ENCODE peak calls at places on chromosome 1, in ten cellular contexts. M is esophagus squamous epithelium; N is cardiac muscle cell; G is Peyer's patch; V is astrocyte; E is effector memory CD4-positive, alpha-beta T cell; Q is PC-3; T is CD8-positive, alpha-beta T cell; X is psoas muscle; S is heart right ventricle. A is an unnamed sample.
A peak's percentile ranks its signal among the peaks of the same experiment; 100 is the strongest.

GRCh38 chr1:86775395-86775794 is 71.0 kb downstream of the SH3GLB1 start:
- DNase-seq in G (no peak), T (no peak), M (no peak), Q (no peak), E (no peak), V (no peak), N (no peak), S (no peak), X (no peak), A (no peak)

GRCh38 chr1:36134805-36135339 is 9.8 kb upstream of the COL8A2 start:
- DNase-seq in Q (peak; percentile 63), T (peak; percentile 43), N (peak; percentile 82), M (no peak), V (peak; percentile 47), X (no peak), S (peak; percentile 46), E (no peak), G (peak; percentile 52), A (peak; percentile 45)

GRCh38 chr1:204169871-204170270 is 3.7 kb upstream of the REN start:
- DNase-seq in X (no peak), G (no peak), E (no peak), V (no peak), M (no peak), Q (peak; percentile 38), S (no peak), T (no peak), N (no peak), A (no peak)

GRCh38 chr1:67441183-67441582 is 11.0 kb upstream of the SERBP1 start:
- DNase-seq in T (no peak), N (peak; percentile 74), Q (peak; percentile 35), S (peak; percentile 71), V (peak; percentile 48), X (no peak), M (no peak), G (peak; percentile 25), E (no peak), A (peak; percentile 26)

GRCh38 chr1:88610687-88611086 is 73.4 kb upstream of the PKN2 start:
- DNase-seq in G (no peak), X (no peak), E (no peak), Q (peak; percentile 63), M (no peak), T (no peak), N (no peak), V (no peak), S (no peak), A (no peak)

GRCh38 chr1:17119744-17120482 is 662 bp upstream of the PADI2 start:
- DNase-seq in G (peak; percentile 27), T (no peak), X (no peak), V (no peak), N (no peak), E (no peak), Q (no peak), M (no peak), S (no peak), A (no peak)

GRCh38 chr1:30609336-30610280 is 113.8 kb downstream of the MATN1 start:
- DNase-seq in N (no peak), V (no peak), M (no peak), Q (no peak), S (no peak), T (no peak), G (no peak), E (no peak), X (no peak), A (no peak)

GRCh38 chr1:97824644-97825043 is 96.2 kb downstream of the DPYD start:
- DNase-seq in S (no peak), G (no peak), X (no peak), N (no peak), T (no peak), E (no peak), Q (no peak), V (no peak), M (no peak), A (no peak)

GRCh38 chr1:117802546-117803257 is 126.7 kb downstream of the GDAP2 start:
- DNase-seq in G (no peak), N (no peak), V (no peak), M (no peak), X (no peak), T (no peak), Q (no peak), E (no peak), S (no peak), A (no peak)

GRCh38 chr1:186754542-186755150 is 74.1 kb upstream of the PLA2G4A start:
- DNase-seq in G (no peak), X (no peak), S (no peak), Q (peak; percentile 57), N (no peak), T (no peak), E (no peak), M (no peak), V (no peak), A (no peak)

GRCh38 chr1:27154991-27155781 is at the start of gene SLC9A1:
- DNase-seq in V (peak; percentile 80), T (peak; percentile 89), E (peak; percentile 93), Q (peak; percentile 87), N (peak; percentile 94), M (peak; percentile 84), X (peak; percentile 97), G (peak; percentile 96), S (peak; percentile 94), A (peak; percentile 97)

GRCh38 chr1:67618285-67619018 is 66.5 kb upstream of the GADD45A start:
- DNase-seq in G (no peak), V (peak; percentile 94), S (peak; percentile 53), T (no peak), E (no peak), M (no peak), Q (peak; percentile 66), N (no peak), X (peak; percentile 62), A (peak; percentile 31)

GRCh38 chr1:39107891-39108290 is 81.7 kb downstream of the NDUFS5 start:
- DNase-seq in E (no peak), Q (no peak), S (no peak), X (no peak), T (no peak), V (no peak), N (no peak), G (no peak), M (no peak), A (no peak)

GRCh38 chr1:152191260-152191659 is 32.2 kb upstream of the RPTN start:
- DNase-seq in S (no peak), G (no peak), N (no peak), T (no peak), X (no peak), Q (no peak), V (no peak), E (no peak), M (no peak), A (no peak)

GRCh38 chr1:110492573-110492972 is 26.4 kb downstream of the KCNA10 start:
- DNase-seq in M (no peak), S (no peak), G (no peak), V (no peak), X (no peak), Q (no peak), E (no peak), N (no peak), T (no peak), A (no peak)

DNA sequence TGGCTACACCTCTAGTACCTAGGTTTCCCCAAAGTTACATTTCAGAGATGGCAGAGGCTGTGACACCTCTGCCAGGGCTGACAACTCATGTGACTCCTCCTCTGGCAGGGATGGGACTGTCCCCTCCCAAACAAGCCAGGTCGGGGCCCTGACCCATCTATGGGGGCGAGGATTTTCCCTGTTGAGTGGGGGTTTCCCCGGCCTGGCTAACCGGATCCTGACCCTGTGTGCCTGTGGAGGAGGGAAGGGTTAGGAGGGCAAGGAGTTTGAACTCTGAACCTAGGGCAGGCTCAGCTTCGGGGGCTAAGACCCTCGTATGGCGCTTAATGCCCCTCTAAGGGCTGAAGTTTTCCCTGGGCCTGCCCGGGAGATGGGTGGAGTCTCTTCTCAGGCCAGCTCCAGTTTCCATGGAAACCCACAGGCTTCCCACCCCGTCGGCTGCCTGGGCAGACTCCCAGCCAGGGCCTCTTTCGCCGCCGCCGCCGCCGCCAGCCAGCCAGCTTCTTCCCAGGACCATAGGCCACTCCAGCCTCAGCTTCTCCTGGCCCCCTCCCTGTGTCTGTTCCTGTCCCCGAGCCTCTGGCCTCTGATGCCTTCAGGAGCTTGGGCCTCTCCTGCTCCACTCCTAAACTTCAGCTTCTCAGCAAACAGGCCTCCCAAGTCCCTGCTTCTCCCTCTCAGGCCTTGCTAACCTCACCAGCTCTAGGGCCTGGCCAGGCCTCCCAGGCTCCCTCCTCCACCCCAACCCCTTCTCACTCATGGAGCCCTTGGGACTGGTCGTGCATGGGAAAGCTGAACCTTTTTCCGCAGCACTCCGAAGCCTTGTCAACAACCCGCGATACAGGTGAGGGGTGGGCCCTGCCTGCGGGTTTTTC is at the start of gene BTBD19:
- DNase-seq in N (peak; percentile 63), S (peak; percentile 89), V (peak; percentile 84), X (peak; percentile 91), M (no peak), T (no peak), E (peak; percentile 77), G (no peak), Q (no peak), A (peak; percentile 64)
- H3K4me1 ChIP-seq in N (peaks cover 32% of the 10 kb centered on the region), S (peaks cover 82% of the 10 kb centered on the region), V (peaks cover 83% of the 10 kb centered on the region), X (peaks cover 32% of the 10 kb centered on the region), M (peaks cover 61% of the 10 kb centered on the region), T (peaks cover 66% of the 10 kb centered on the region), E (peaks cover 81% of the 10 kb centered on the region), G (peaks cover 48% of the 10 kb centered on the region), Q (peaks cover 44% of the 10 kb centered on the region), A (peaks cover 43% of the 10 kb centered on the region)

GRCh38 chr1:23480187-23481025 is 3.6 kb downstream of the ASAP3 start:
- DNase-seq in X (no peak), M (no peak), V (no peak), N (no peak), Q (no peak), S (no peak), E (no peak), G (no peak), T (no peak), A (no peak)
- H3K4me1 ChIP-seq in X (peaks cover 55% of the 10 kb centered on the region), M (peaks cover 11% of the 10 kb centered on the region), V (peaks cover 14% of the 10 kb centered on the region), N (peaks cover 32% of the 10 kb centered on the region), Q (peaks cover 42% of the 10 kb centered on the region), S (peaks cover 35% of the 10 kb centered on the region), E (peaks cover 12% of the 10 kb centered on the region), G (no peaks in the 10 kb centered on the region), T (peaks cover 12% of the 10 kb centered on the region), A (peaks cover 23% of the 10 kb centered on the region)

DNA sequence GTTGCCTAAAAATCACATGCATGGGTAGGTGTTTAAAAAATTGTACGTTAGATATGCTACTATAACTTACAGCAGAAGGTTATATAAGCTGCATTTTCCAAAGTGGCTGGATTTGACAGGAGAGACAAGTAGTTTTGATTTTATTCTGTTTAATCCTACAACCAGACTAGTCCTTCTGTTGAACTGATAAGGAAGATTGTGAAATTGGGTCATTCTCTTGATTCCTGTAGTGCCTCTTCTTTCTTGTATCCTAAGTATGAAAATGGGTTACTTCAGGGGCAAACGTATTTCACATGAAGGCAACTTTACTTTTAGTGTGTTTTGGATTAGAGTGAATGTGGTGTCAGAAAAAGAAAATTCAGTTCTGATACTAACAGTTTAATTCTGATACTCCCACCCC is 19.0 kb downstream of the CDC42 start:
- DNase-seq in N (no peak), G (no peak), M (no peak), X (no peak), E (no peak), T (no peak), S (no peak), Q (no peak), V (no peak), A (no peak)
- H3K4me1 ChIP-seq in N (peaks cover 16% of the 10 kb centered on the region), G (peaks cover 40% of the 10 kb centered on the region), M (peaks cover 18% of the 10 kb centered on the region), X (peaks cover 78% of the 10 kb centered on the region), E (peaks cover 65% of the 10 kb centered on the region), T (peaks cover 76% of the 10 kb centered on the region), S (peaks cover 73% of the 10 kb centered on the region), Q (no peaks in the 10 kb centered on the region), V (no peaks in the 10 kb centered on the region), A (peaks cover 91% of the 10 kb centered on the region)

DNA sequence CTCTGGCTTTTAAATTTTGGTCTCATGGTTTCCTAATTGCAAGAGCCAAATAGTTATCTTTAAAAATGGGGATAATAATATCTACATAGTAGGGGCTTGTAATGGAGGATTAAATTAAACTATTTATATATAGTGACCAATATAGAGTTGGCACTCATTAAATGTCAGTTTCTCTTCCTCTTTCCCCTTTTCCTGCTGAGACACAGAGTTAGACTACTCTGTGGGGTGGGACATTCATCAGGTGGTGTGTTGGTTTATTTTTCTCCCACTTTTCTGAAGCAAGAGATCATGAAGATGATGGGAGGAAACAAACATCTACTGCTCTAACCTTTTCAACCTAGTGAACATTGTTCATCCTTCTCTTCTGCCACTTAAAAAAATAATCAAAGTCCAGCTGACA is 17.3 kb upstream of the RAP1A start:
- DNase-seq in M (no peak), T (no peak), E (no peak), S (no peak), V (no peak), X (no peak), G (no peak), N (no peak), Q (no peak), A (no peak)
- H3K4me1 ChIP-seq in M (peaks cover 13% of the 10 kb centered on the region), T (peaks cover 68% of the 10 kb centered on the region), E (peaks cover 53% of the 10 kb centered on the region), S (no peaks in the 10 kb centered on the region), V (peaks cover 14% of the 10 kb centered on the region), X (peaks cover 8% of the 10 kb centered on the region), G (peaks cover 20% of the 10 kb centered on the region), N (peaks cover 35% of the 10 kb centered on the region), Q (peaks cover 15% of the 10 kb centered on the region), A (peaks cover 21% of the 10 kb centered on the region)

A was measured in transverse colon.